ENCODE peak calls at places on chromosomes 1 and 21, in six cellular contexts. A is stimulated activated CD8-positive, alpha-beta memory T cell treated with anti-CD3 and anti-CD28 coated beads, Interleukin-7, amount 100 ng/mL, for 4 hours; S is GM19239; D is mucosa of descending colon; Z is GM23248; J is germinal center. E is an unnamed sample.

GRCh38 chr1:77624102-77624501 is 58.4 kb downstream of the ZZZ3 start:
- DNase-seq in S (no peak), D (no peak), A (no peak), J (no peak), Z (no peak), E (no peak)

GRCh38 chr1:210464519-210465039 is 135.9 kb downstream of the HHAT start:
- DNase-seq in A (no peak), S (no peak), J (no peak), Z (peak), D (no peak), E (peak)

GRCh38 chr1:9350011-9350907 is 57.6 kb downstream of the SPSB1 start:
- DNase-seq in J (no peak), S (no peak), Z (peak), A (no peak), D (peak), E (peak)

GRCh38 chr1:31931241-31932225 is 6.6 kb downstream of the PTP4A2 start:
- DNase-seq in Z (peak), D (no peak), S (no peak), J (no peak), A (no peak), E (peak)

GRCh38 chr1:184483101-184483813 is 96.4 kb downstream of the C1orf21 start:
- DNase-seq in Z (peak), A (no peak), D (no peak), J (no peak), S (no peak), E (peak)

GRCh38 chr1:7594002-7594713 is 176.9 kb upstream of the VAMP3 start:
- DNase-seq in A (no peak), Z (no peak), D (no peak), S (no peak), J (no peak), E (peak)

GRCh38 chr21:14583629-14584251 is 37.6 kb upstream of the SAMSN1 start:
- DNase-seq in Z (no peak), D (no peak), A (no peak), J (no peak), S (no peak), E (no peak)

GRCh38 chr1:24341260-24341659 is 22.1 kb downstream of the GRHL3 start:
- DNase-seq in Z (no peak), A (no peak), J (no peak), S (no peak), D (no peak), E (no peak)

GRCh38 chr1:21149430-21149861 is 27.3 kb downstream of the EIF4G3 start:
- DNase-seq in A (no peak), S (no peak), Z (peak), D (no peak), J (no peak), E (peak)

GRCh38 chr21:44954281-44954771 is 14.5 kb downstream of the SLX9 start:
- DNase-seq in Z (no peak), D (no peak), A (no peak), S (no peak), J (no peak), E (no peak)

GRCh38 chr1:50508040-50508586 is 84.9 kb upstream of the DMRTA2 start:
- DNase-seq in J (no peak), D (no peak), S (no peak), A (no peak), Z (no peak), E (no peak)

GRCh38 chr21:26966978-26967913 is at the start of gene ADAMTS5:
- DNase-seq in Z (peak), S (no peak), D (peak), A (no peak), J (no peak), E (peak)

GRCh38 chr1:60716472-60716871 is 365.9 kb upstream of the NFIA start:
- DNase-seq in Z (no peak), J (no peak), S (no peak), D (no peak), A (no peak), E (no peak)

GRCh38 chr21:43882952-43883492 is 18.0 kb downstream of the AGPAT3 start:
- DNase-seq in S (no peak), J (no peak), Z (no peak), D (peak), A (no peak), E (no peak)

GRCh38 chr1:11929849-11930248 is 3.6 kb upstream of the KIAA2013 start:
- DNase-seq in S (no peak), J (no peak), A (no peak), D (peak), Z (peak), E (peak)

GRCh38 chr1:159896086-159896930 is 3.7 kb downstream of the CFAP45 start:
- DNase-seq in D (no peak), J (no peak), A (no peak), S (no peak), Z (no peak), E (no peak)

GRCh38 chr1:24752305-24752704 is 7.1 kb downstream of the CLIC4 start:
- DNase-seq in S (no peak), J (no peak), Z (no peak), D (no peak), A (no peak), E (no peak)

GRCh38 chr1:31509124-31510072 is 66.9 kb upstream of the TINAGL1 start:
- DNase-seq in A (no peak), S (peak), J (no peak), D (peak), Z (no peak), E (peak)

GRCh38 chr1:84012018-84012417 is 13.1 kb upstream of the TTLL7 start:
- DNase-seq in J (no peak), S (no peak), A (no peak), Z (no peak), D (no peak), E (no peak)

GRCh38 chr1:244353572-244354091 is 98.1 kb downstream of the ADSS2 start:
- DNase-seq in A (no peak), J (no peak), D (peak), S (no peak), Z (peak), E (peak)

GRCh38 chr1:79353224-79353623 is 346.7 kb upstream of the ADGRL4 start:
- DNase-seq in D (no peak), J (no peak), A (no peak), S (no peak), Z (peak), E (peak)

GRCh38 chr1:53196485-53197271 is at the start of gene CPT2:
- DNase-seq in J (peak), A (peak), Z (peak), S (peak), D (peak), E (peak)

GRCh38 chr21:42466700-42467612 is 29.1 kb downstream of the RSPH1 start:
- DNase-seq in Z (peak), D (peak), J (no peak), S (peak), A (no peak), E (peak)

GRCh38 chr21:36860736-36861594 is 105.5 kb downstream of the HLCS start:
- DNase-seq in A (no peak), J (no peak), Z (peak), S (no peak), D (no peak), E (peak)

GRCh38 chr1:91092503-91092902 is 70.7 kb upstream of the ZNF644 start:
- DNase-seq in J (no peak), D (no peak), S (no peak), A (no peak), Z (no peak), E (peak)

GRCh38 chr1:151012684-151013471 is 4.6 kb downstream of the PRUNE1 start:
- DNase-seq in D (peak), Z (peak), A (no peak), J (no peak), S (no peak), E (no peak)

GRCh38 chr1:70528591-70529333 is 117.7 kb downstream of the CTH start:
- DNase-seq in Z (peak), J (peak), S (peak), A (no peak), D (no peak), E (peak)

GRCh38 chr1:92087542-92087941 is 7.4 kb downstream of the BTBD8 start:
- DNase-seq in Z (no peak), J (no peak), A (no peak), D (no peak), S (no peak), E (no peak)

GRCh38 chr1:46535063-46535462 is 16.4 kb downstream of the KNCN start:
- DNase-seq in Z (peak), S (no peak), A (no peak), D (peak), J (no peak), E (peak)

GRCh38 chr1:60132985-60133673 is 59.6 kb upstream of the C1orf87 start:
- DNase-seq in J (no peak), S (no peak), Z (peak), D (peak), A (no peak), E (peak)

GRCh38 chr1:44471911-44472439 is 66.9 kb downstream of the RNF220 start:
- DNase-seq in A (no peak), D (no peak), J (no peak), S (no peak), Z (no peak), E (no peak)

GRCh38 chr1:41109316-41110263 is 88.1 kb upstream of the SLFNL1 start:
- DNase-seq in Z (peak), D (no peak), S (no peak), J (no peak), A (no peak), E (peak)

GRCh38 chr21:46181436-46181835 is 2.8 kb downstream of the SPATC1L start:
- DNase-seq in A (no peak), J (no peak), Z (no peak), S (no peak), D (no peak), E (no peak)

GRCh38 chr1:242425232-242425631 is 99.3 kb downstream of the PLD5 start:
- DNase-seq in A (no peak), Z (peak), J (no peak), S (no peak), D (no peak), E (peak)

GRCh38 chr1:33454646-33455282 is 17.7 kb upstream of the ZSCAN20 start:
- DNase-seq in A (no peak), Z (no peak), J (no peak), D (no peak), S (no peak), E (peak)

GRCh38 chr1:72891976-72892375 is 609.6 kb upstream of the NEGR1 start:
- DNase-seq in J (no peak), Z (no peak), S (no peak), A (no peak), D (no peak), E (no peak)

GRCh38 chr1:220926146-220926545 is 46.9 kb downstream of the HLX start:
- DNase-seq in A (no peak), Z (peak), D (no peak), J (no peak), S (no peak), E (peak)

GRCh38 chr1:247430430-247430829 is 14.5 kb downstream of the NLRP3 start:
- DNase-seq in Z (no peak), D (no peak), J (no peak), S (no peak), A (no peak), E (no peak)